ENCODE peak calls at places on chromosomes 6 and 20, in five cellular contexts. G, J, V, Q and D are unnamed samples.

GRCh38 chr20:3203315-3204123 is 963 bp downstream of the DDRGK1 start:
- DNase-seq in G (no peak), J (peak; percentile 50), V (peak; percentile 19), Q (no peak), D (no peak)

GRCh38 chr6:125940691-125941090 is 15.9 kb upstream of the HINT3 start:
- DNase-seq in G (no peak), J (no peak), V (no peak), Q (peak; percentile 32), D (no peak)

GRCh38 chr6:24477070-24477469 is 12.3 kb downstream of the GPLD1 start:
- DNase-seq in G (no peak), J (no peak), V (no peak), Q (no peak), D (no peak)

GRCh38 chr6:142929751-142930358 is 15.1 kb downstream of the HIVEP2 start:
- DNase-seq in G (no peak), J (no peak), V (no peak), Q (peak; percentile 40), D (no peak)

GRCh38 chr20:48928832-48929725 is 7.6 kb downstream of the ARFGEF2 start:
- DNase-seq in G (no peak), J (no peak), V (no peak), Q (peak; percentile 79), D (no peak)

GRCh38 chr20:35284267-35284991 is at the start of gene EIF6:
- DNase-seq in G (peak; percentile 80), J (peak; percentile 89), V (peak; percentile 84), Q (peak; percentile 89), D (peak; percentile 86)

GRCh38 chr20:59027746-59028320 is 4.3 kb downstream of the ATP5F1E start:
- DNase-seq in G (no peak), J (no peak), V (no peak), Q (peak; percentile 65), D (no peak)

GRCh38 chr6:133953634-133954415 is 801 bp downstream of the TBPL1 start:
- DNase-seq in G (no peak), J (peak; percentile 38), V (peak; percentile 11), Q (no peak), D (no peak)

GRCh38 chr6:108207013-108207412 is 41.2 kb downstream of the NR2E1 start:
- DNase-seq in G (no peak), J (no peak), V (no peak), Q (no peak), D (no peak)

GRCh38 chr6:139625998-139626975 is 251.8 kb upstream of the CITED2 start:
- DNase-seq in G (no peak), J (no peak), V (no peak), Q (peak; percentile 85), D (no peak)

GRCh38 chr20:17636523-17637412 is 45.3 kb downstream of the RRBP1 start:
- DNase-seq in G (no peak), J (no peak), V (no peak), Q (no peak), D (no peak)

GRCh38 chr20:57990396-57990987 is 238.0 kb downstream of the ANKRD60 start:
- DNase-seq in G (no peak), J (no peak), V (no peak), Q (peak; percentile 62), D (no peak)

GRCh38 chr6:1704711-1705110 is 95.0 kb downstream of the FOXC1 start:
- DNase-seq in G (no peak), J (no peak), V (no peak), Q (no peak), D (no peak)

GRCh38 chr20:12644481-12644880 is 364.3 kb upstream of the SPTLC3 start:
- DNase-seq in G (no peak), J (no peak), V (no peak), Q (no peak), D (no peak)

GRCh38 chr6:107368471-107368870 is 90.9 kb downstream of the PDSS2 start:
- DNase-seq in G (no peak), J (no peak), V (no peak), Q (no peak), D (no peak)

GRCh38 chr6:35258858-35259193 is 709 bp upstream of the ZNF76 start:
- DNase-seq in G (peak; percentile 19), J (no peak), V (no peak), Q (peak; percentile 62), D (no peak)

GRCh38 chr20:50343490-50344179 is 153.0 kb downstream of the CEBPB start:
- DNase-seq in G (no peak), J (no peak), V (no peak), Q (no peak), D (no peak)

GRCh38 chr6:6556162-6556737 is 32.3 kb upstream of the LY86 start:
- DNase-seq in G (no peak), J (no peak), V (no peak), Q (peak; percentile 30), D (no peak)

GRCh38 chr6:7108964-7109836 is 1.4 kb downstream of the RREB1 start:
- DNase-seq in G (peak; percentile 53), J (peak; percentile 76), V (peak; percentile 42), Q (peak; percentile 87), D (peak; percentile 72)

GRCh38 chr6:166007349-166008263 is 160.0 kb downstream of the TBXT start:
- DNase-seq in G (peak; percentile 71), J (no peak), V (no peak), Q (peak; percentile 88), D (peak; percentile 49)

GRCh38 chr20:8720089-8720488 is 348.8 kb upstream of the PLCB4 start:
- DNase-seq in G (no peak), J (no peak), V (no peak), Q (peak; percentile 49), D (no peak)
- H3K27ac ChIP-seq in G (no peak overlapping the region), J (no peak overlapping the region), V (no peak overlapping the region), Q (no peak overlapping the region), D (no peak overlapping the region)

DNA sequence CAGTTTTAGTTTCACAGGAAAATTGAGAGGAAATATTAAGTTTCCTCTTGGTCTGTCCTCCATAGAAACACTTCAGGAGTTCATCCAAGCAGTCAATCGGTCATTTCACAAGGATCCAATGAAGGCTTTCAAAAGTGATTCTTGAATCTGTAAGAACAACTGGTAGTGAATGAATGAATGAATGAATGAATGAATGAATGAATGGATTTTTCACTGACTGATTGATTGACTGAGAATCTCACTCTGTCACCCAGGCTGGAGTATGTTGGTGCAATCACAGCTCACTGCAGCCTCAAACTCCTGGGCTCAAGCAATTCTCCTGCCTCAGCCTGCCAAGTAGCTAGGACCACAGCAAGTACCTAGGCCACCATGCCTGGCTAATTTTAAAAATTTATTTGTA is 39.4 kb upstream of the TAF8 start:
- DNase-seq in G (no peak), J (no peak), V (no peak), Q (no peak), D (no peak)
- H3K4me3 ChIP-seq in G (no peak overlapping the region), J (no peak overlapping the region), V (no peak overlapping the region), Q (no peak overlapping the region), D (no peak overlapping the region)

DNA sequence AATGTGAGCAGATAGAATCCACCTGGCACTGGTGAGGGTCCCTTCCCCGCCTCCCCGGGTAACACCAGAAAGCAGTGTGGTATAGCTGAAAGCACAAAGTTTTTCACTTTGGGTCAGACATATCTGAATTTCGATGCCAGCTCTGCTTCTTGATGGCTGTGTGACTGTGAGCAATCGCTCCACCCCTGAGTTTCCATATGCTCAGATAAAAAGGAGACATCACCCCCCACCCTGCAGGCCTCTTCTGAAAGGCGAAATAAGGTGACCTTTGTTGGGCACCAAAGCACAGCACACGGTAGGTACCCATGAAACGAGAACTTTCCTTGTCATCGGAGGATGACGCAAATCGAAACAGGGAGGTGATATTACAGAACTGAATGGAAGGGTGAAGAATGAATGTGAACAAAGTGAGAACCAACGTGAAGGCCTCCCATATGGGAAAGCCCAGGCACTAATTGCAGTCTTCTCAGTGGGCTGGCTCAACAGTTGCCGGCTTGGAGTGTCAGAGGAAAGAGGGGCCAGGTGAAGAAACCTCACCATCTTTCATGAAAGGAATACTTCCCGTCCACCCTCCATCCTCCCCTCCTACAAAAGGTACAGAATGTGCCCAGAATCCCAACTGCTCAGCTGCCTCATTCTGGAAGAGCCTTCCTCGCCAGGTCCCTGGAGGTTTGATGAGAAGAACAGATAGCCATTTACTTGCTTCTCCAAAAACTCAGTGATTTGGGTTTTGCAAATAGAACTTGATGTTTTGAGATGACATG is 61.8 kb downstream of the NFATC2 start:
- DNase-seq in G (no peak), J (no peak), V (no peak), Q (no peak), D (peak; percentile 4)
- H3K27ac ChIP-seq in G (no peak overlapping the region), J (no peak overlapping the region), V (no peak overlapping the region), Q (no peak overlapping the region), D (no peak overlapping the region)

DNA sequence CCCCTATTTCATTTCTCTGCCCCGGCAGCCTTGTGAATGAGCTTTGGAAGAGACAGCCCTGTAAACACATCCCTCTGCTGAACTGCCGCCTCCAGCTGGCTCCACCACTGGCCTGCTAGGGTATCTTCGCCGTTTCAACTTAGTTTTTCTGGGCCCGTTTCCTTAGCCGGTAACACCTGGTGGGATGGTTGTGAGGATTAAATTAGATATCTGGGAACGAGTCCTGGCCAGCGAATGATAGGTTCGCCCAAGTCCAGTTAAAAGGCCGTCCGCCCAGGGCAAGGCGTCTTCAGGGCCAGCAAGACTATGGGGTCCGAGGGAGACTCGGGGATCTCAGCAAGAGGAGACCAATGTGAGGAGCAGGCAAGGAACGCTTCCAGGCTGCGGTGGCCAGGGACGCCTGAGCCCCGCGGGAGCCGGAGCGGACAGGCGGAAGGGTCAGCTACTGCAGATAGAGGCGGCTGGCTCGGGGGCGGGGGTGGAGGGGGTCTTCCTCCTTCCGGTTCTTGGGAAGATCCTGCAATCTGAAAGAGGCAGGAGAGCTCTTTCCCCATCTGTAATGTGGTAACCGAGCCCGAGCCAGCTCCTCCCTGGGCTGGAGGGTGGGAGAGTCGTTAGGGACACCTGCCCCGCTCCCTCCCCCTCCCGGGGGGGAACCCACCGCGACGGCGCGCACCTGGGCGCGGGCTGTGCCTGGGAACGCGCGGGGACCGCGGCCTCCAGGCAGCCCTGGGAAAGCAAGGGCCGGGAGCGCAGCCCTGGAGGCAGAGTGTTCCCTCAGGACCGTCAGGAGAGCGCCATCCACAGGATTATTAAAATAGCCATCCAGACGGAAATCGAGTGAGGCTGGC is 4.5 kb upstream of the PTCRA start:
- DNase-seq in G (no peak), J (no peak), V (no peak), Q (peak; percentile 25), D (no peak)
- H3K4me3 ChIP-seq in G (peak overlapping the region; percentile 55), J (no peak overlapping the region), V (no peak overlapping the region), Q (peak overlapping the region; percentile 26), D (no peak overlapping the region)